ENCODE peak calls at places on chromosome 13, in four cellular contexts. P is substantia nigra; T is small intestine; D is effector CD4-positive, alpha-beta T cell. H is an unnamed sample.

GRCh38 chr13:51659276-51660127 is 75.2 kb downstream of the WDFY2 start:
- DNase-seq in T (no peak), P (no peak), D (no peak), H (no peak)

GRCh38 chr13:49086711-49087110 is 111.0 kb downstream of the FNDC3A start:
- DNase-seq in T (no peak), P (no peak), D (no peak), H (peak; percentile 66)

GRCh38 chr13:99467764-99468163 is 33.5 kb upstream of the TM9SF2 start:
- DNase-seq in P (no peak), D (no peak), T (peak; percentile 6), H (peak; percentile 62)

GRCh38 chr13:113816248-113816924 is 47.5 kb downstream of the GAS6 start:
- DNase-seq in P (no peak), T (no peak), D (no peak), H (no peak)

GRCh38 chr13:99984463-99985242 is 3.1 kb downstream of the ZIC2 start:
- DNase-seq in D (no peak), T (no peak), P (no peak), H (no peak)

GRCh38 chr13:110433014-110433413 is 125.9 kb downstream of the COL4A2 start:
- DNase-seq in P (no peak), T (no peak), D (no peak), H (no peak)

GRCh38 chr13:38348890-38349289 is 761 bp upstream of the UFM1 start:
- DNase-seq in P (no peak), D (peak; percentile 17), T (peak; percentile 61), H (peak; percentile 1)

GRCh38 chr13:44107357-44108121 is 227.8 kb downstream of the LACC1 start:
- DNase-seq in D (no peak), P (no peak), T (peak; percentile 94), H (no peak)

GRCh38 chr13:45516757-45517156 is 52.0 kb downstream of the COG3 start:
- DNase-seq in D (no peak), P (no peak), T (no peak), H (no peak)

GRCh38 chr13:104854007-104854406 is 1681.5 kb downstream of the EFNB2 start:
- DNase-seq in P (no peak), T (no peak), D (no peak), H (no peak)

GRCh38 chr13:111530137-111530536 is 209.7 kb downstream of the TEX29 start:
- DNase-seq in D (no peak), T (no peak), P (no peak), H (no peak)

GRCh38 chr13:94657167-94657566 is 55.2 kb downstream of the SOX21 start:
- DNase-seq in P (no peak), T (no peak), D (no peak), H (peak; percentile 30)

GRCh38 chr13:40165533-40165932 is 500.9 kb downstream of the FOXO1 start:
- DNase-seq in T (no peak), P (no peak), D (no peak), H (no peak)

GRCh38 chr13:50119593-50119992 is 104.3 kb downstream of the KCNRG start:
- DNase-seq in P (no peak), D (no peak), T (no peak), H (peak; percentile 79)

GRCh38 chr13:45770886-45771285 is 68.8 kb downstream of the CBY2 start:
- DNase-seq in P (no peak), D (no peak), T (peak; percentile 48), H (no peak)

GRCh38 chr13:74575729-74576125 is 441.5 kb upstream of the KLF12 start:
- DNase-seq in P (peak; percentile 27), D (peak; percentile 19), T (peak; percentile 3), H (peak; percentile 92)

GRCh38 chr13:89458456-89458855 is 1787.3 kb downstream of the SLITRK5 start:
- DNase-seq in P (no peak), D (no peak), T (no peak), H (no peak)

GRCh38 chr13:110914293-110915056 is 394 bp downstream of the ANKRD10 start:
- DNase-seq in P (peak; percentile 56), D (peak; percentile 61), T (peak; percentile 61), H (peak; percentile 89)

H was measured in cardiac muscle cell.